ENCODE peak calls at places on chromosomes 7 and 10, in five cellular contexts. F is HepG2, O is H1, N is NT2/D1, P is GM12878. A is an unnamed sample.

GRCh38 chr7:48183370-48183743 is 12.1 kb downstream of the ABCA13 start:
- DNase-seq in P (no peak), N (peak), O (no peak), F (no peak), A (no peak)

GRCh38 chr10:129899564-129899862 is 64.6 kb downstream of the EBF3 start:
- DNase-seq in F (no peak), N (no peak), P (no peak), O (no peak), A (no peak)

GRCh38 chr7:41003031-41003925 is 699.6 kb downstream of the INHBA start:
- DNase-seq in N (peak), P (peak), F (peak), O (peak), A (peak)

GRCh38 chr10:17737021-17737965 is 14.7 kb upstream of the TMEM236 start:
- DNase-seq in F (peak), P (no peak), O (no peak), N (peak), A (peak)

GRCh38 chr7:105269397-105269796 is 119.3 kb downstream of the SRPK2 start:
- DNase-seq in O (no peak), P (no peak), N (no peak), F (no peak), A (no peak)

GRCh38 chr10:22010973-22011408 is 7.5 kb upstream of the DNAJC1 start:
- DNase-seq in N (no peak), P (no peak), F (no peak), O (no peak), A (no peak)

GRCh38 chr7:47697533-47697932 is 115.6 kb upstream of the TNS3 start:
- DNase-seq in N (no peak), F (no peak), O (no peak), P (no peak), A (no peak)

GRCh38 chr10:62815373-62816111 is 624 bp downstream of the EGR2 start:
- DNase-seq in P (no peak), O (no peak), N (no peak), F (no peak), A (no peak)

GRCh38 chr7:77542399-77542798 is 5.3 kb downstream of the PTPN12 start:
- DNase-seq in O (no peak), P (no peak), N (no peak), F (no peak), A (no peak)

GRCh38 chr7:129615018-129615417 is 3.5 kb downstream of the NRF1 start:
- DNase-seq in O (no peak), F (peak), N (no peak), P (peak), A (no peak)

GRCh38 chr10:79359816-79360498 is 12.7 kb downstream of the PPIF start:
- DNase-seq in O (no peak), F (no peak), N (no peak), P (no peak), A (no peak)

DNA sequence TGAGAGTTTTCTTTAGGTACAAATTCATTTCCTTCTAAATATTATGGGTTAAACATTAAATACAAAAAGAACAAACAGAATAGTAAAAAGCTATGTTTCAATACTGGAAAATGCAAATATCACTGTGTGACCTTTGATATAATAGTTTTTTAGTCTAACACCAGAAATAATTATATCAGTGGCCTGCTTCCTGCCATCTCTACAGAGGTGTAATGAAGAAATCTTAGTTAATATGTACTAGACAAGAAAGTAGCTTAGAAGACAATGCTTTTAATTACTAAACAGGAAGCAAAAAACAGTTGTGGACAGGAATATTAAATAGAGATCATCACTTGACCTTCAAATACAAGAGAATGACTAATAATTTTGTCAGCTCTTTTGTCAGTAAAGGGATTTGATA is 47.4 kb upstream of the LRRN3 start:
- DNase-seq in P (no peak), N (no peak), F (no peak), O (no peak), A (no peak)
- TF ChIP-seq SUZ12 in P (no peak), N (no peak), F (no peak), O (no peak), A (no peak)

DNA sequence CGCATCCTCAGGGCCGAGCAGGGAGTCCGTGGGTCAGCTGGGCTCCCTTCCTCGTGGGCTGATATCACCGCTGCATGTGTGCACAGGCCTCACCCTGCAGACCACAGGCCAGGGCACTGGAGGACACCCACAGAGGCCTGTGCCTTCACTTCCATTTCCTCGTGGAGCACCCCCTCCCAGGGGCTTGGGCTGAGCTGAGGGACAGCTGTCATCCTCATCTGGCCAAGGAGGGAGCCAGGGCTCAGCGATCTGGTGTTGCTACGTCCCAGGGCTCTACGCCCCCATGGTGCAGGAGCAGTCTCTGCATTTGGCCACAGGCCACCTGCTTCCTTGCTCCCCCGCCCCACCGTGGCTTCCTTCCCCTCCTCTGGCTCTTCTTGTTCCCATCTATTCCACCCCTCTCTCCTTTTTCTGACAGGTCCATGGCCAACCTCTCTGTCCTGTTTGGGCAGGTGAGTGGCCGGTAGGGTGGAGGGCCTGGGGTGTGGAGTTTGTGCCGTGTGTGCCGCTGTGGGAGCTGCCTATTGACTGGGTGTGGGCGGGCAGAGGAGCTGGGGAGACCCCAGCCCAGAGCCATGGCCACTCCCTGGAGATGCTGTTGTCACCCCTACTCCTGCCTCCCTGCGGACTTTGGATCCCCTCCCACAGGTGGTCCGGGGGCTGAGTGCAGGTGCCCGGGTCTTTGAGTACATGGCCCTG is 8.3 kb upstream of the ASIC3 start:
- DNase-seq in N (no peak), O (no peak), F (no peak), P (no peak), A (no peak)
- TF ChIP-seq SUZ12 in N (no peak), O (no peak), F (no peak), P (no peak), A (no peak)

GRCh38 chr10:132341781-132342180 is 9.8 kb downstream of the LRRC27 start:
- DNase-seq in N (no peak), O (no peak), P (no peak), F (no peak), A (no peak)

GRCh38 chr10:132345345-132345744 is 13.4 kb downstream of the LRRC27 start:
- DNase-seq in O (no peak), P (no peak), N (no peak), F (peak), A (no peak)

GRCh38 chr10:132342553-132342952 is 10.6 kb downstream of the LRRC27 start:
- DNase-seq in P (no peak), O (no peak), N (no peak), F (no peak), A (no peak)

GRCh38 chr10:132346806-132347205 is 14.8 kb downstream of the LRRC27 start:
- DNase-seq in O (no peak), P (no peak), F (no peak), N (no peak), A (no peak)

GRCh38 chr10:132344386-132344785 is 12.4 kb downstream of the LRRC27 start:
- DNase-seq in F (no peak), P (no peak), N (no peak), O (no peak), A (no peak)
- TF ChIP-seq SUZ12 in F (no peak), P (no peak), N (no peak), O (no peak), A (no peak)

GRCh38 chr7:140594131-140594691 is 46.4 kb downstream of the DENND2A start:
- DNase-seq in N (no peak), O (no peak), P (no peak), F (no peak), A (no peak)

GRCh38 chr7:140597425-140597949 is 43.1 kb downstream of the DENND2A start:
- DNase-seq in F (no peak), O (no peak), P (no peak), N (no peak), A (no peak)

GRCh38 chr7:140593583-140593982 is 47.0 kb downstream of the DENND2A start:
- DNase-seq in N (no peak), P (peak), O (no peak), F (no peak), A (no peak)

GRCh38 chr7:140595468-140596147 is 45.0 kb downstream of the DENND2A start:
- DNase-seq in N (no peak), F (peak), O (no peak), P (no peak), A (no peak)

DNA sequence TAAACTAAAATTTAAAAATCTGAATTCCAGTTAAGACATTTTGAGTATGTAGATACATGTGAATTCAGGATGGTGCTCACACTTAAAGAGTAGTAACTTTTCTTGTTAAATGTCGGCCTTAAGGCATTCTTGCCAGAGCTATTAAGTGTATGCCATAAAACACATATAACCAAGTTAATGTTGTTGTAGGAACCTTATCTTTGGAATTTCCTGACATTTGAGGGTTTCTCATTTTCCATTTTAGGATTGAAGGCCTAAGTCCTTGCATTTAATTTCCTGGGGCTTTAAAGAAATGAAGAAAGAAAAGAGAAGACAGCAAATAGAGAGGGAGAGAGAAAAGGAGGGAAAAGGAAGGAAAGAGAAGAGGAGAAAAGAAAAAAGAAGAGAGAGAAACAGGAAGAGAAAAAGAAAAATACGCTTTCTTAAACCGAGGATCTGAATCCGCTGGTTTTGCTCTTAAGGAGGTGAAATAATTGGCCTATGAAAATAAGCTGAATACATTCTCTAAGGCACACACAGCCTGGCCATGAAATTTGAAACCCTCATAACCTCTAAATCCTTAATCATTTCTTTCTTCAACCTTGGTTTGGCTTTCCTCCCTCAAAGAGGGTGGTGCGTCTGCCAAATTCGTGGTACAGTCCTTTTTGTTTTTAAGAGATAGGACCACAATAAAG is 43.7 kb downstream of the DENND2A start:
- DNase-seq in N (no peak), O (no peak), P (no peak), F (no peak), A (no peak)
- TF ChIP-seq SUZ12 in N (no peak), O (no peak), P (no peak), F (no peak), A (no peak)

DNA sequence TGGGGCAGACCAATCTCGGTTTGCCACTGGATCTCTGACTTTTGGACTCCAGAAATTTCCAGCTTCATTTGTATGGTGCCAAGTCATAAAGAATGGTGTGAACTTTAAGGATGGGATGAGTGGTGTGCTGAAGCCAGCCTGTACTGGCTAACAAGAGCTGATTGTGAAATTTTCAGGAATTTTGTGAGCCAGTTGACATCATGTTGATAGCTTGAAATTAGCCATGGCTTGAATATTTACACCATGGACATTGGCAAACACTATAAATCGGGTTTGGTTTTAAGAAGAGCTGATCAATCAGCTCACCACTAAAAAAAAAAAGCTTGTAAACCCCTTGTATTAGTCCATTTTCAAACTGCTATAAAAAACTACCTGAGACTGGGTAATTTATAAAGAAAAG is 14.1 kb upstream of the MYH16 start:
- DNase-seq in F (no peak), P (no peak), O (no peak), N (no peak), A (no peak)
- TF ChIP-seq SUZ12 in F (no peak), P (no peak), O (no peak), N (no peak), A (no peak)

A was measured in HEK293T.